ENCODE peak calls at places on chromosomes 2 and 18, in ten cellular contexts. N, R, P, D, I, Y, E, Q, H and Z are unnamed samples.

GRCh38 chr2:39379643-39380524 is 57.2 kb downstream of the MAP4K3 start:
- DNase-seq in Y (no peak), E (no peak), D (peak), H (no peak), N (no peak), P (peak), Q (no peak), I (no peak), R (peak), Z (no peak)

GRCh38 chr2:893311-893710 is 57.3 kb upstream of the SNTG2 start:
- DNase-seq in E (no peak), Q (no peak), H (no peak), P (no peak), Y (peak), R (no peak), I (no peak), N (no peak), D (no peak), Z (no peak)

GRCh38 chr2:163778045-163778753 is 42.4 kb upstream of the FIGN start:
- DNase-seq in R (peak), Q (no peak), D (no peak), P (no peak), Y (peak), H (no peak), E (no peak), I (no peak), N (no peak), Z (no peak)

GRCh38 chr2:57937456-57937855 is 109.2 kb upstream of the VRK2 start:
- DNase-seq in R (no peak), I (no peak), N (no peak), E (no peak), Y (no peak), P (no peak), Q (no peak), H (no peak), D (no peak), Z (no peak)

GRCh38 chr18:62486290-62486964 is 36.4 kb upstream of the ZCCHC2 start:
- DNase-seq in E (no peak), I (no peak), D (no peak), R (no peak), N (no peak), P (no peak), H (no peak), Y (peak), Q (no peak), Z (no peak)

GRCh38 chr2:1772868-1773267 is 28.6 kb upstream of the PXDN start:
- DNase-seq in Y (no peak), E (no peak), Q (no peak), D (no peak), N (no peak), I (no peak), H (no peak), P (no peak), R (no peak), Z (no peak)

GRCh38 chr18:60722742-60723141 is 350.2 kb upstream of the MC4R start:
- DNase-seq in Y (no peak), H (no peak), D (no peak), R (no peak), P (no peak), N (no peak), I (no peak), Q (no peak), E (no peak), Z (no peak)

GRCh38 chr18:50297621-50298442 is 10.3 kb upstream of the CXXC1 start:
- DNase-seq in D (peak), P (peak), R (peak), E (no peak), I (peak), N (peak), Q (peak), Y (no peak), H (peak), Z (peak)

GRCh38 chr2:28767367-28767766 is 15.7 kb downstream of the PPP1CB start:
- DNase-seq in R (no peak), N (no peak), Q (no peak), I (no peak), E (no peak), H (no peak), D (no peak), Y (no peak), P (no peak), Z (no peak)

GRCh38 chr2:208407667-208408066 is 1.1 kb downstream of the PTH2R start:
- DNase-seq in H (no peak), Y (peak), I (no peak), Q (no peak), D (peak), N (no peak), P (peak), E (no peak), R (no peak), Z (no peak)

GRCh38 chr18:45677408-45677807 is 46.6 kb upstream of the SLC14A1 start:
- DNase-seq in H (no peak), I (no peak), Q (no peak), Y (no peak), P (no peak), R (no peak), E (no peak), N (no peak), D (no peak), Z (no peak)

GRCh38 chr18:51890762-51891161 is 449.2 kb upstream of the DCC start:
- DNase-seq in P (no peak), H (no peak), D (peak), Q (no peak), I (no peak), Y (no peak), R (no peak), N (no peak), E (no peak), Z (no peak)

GRCh38 chr2:85998071-85998991 is 107.4 kb downstream of the POLR1A start:
- DNase-seq in D (no peak), Q (no peak), I (no peak), H (no peak), P (no peak), R (peak), Y (no peak), N (no peak), E (no peak), Z (no peak)

GRCh38 chr2:228181098-228182019 is at the start of gene SPHKAP:
- DNase-seq in D (no peak), Q (no peak), H (no peak), E (no peak), N (no peak), R (no peak), P (no peak), Y (no peak), I (no peak), Z (no peak)

GRCh38 chr2:222912117-222912516 is 51.3 kb downstream of the ACSL3 start:
- DNase-seq in E (no peak), R (no peak), Y (no peak), P (no peak), N (no peak), H (no peak), D (no peak), Q (no peak), I (no peak), Z (no peak)

GRCh38 chr18:12463191-12463590 is 55.5 kb downstream of the PRELID3A start:
- DNase-seq in I (no peak), Q (no peak), D (no peak), R (no peak), H (no peak), N (no peak), Y (no peak), P (no peak), E (no peak), Z (no peak)

GRCh38 chr2:172253190-172254052 is 150.7 kb upstream of the DLX2 start:
- DNase-seq in I (peak), P (no peak), E (no peak), R (peak), Q (peak), Y (peak), N (no peak), D (no peak), H (peak), Z (peak)

GRCh38 chr2:240856151-240856980 is 12.3 kb upstream of the AGXT start:
- DNase-seq in E (no peak), Q (no peak), P (no peak), Y (no peak), N (no peak), H (no peak), I (no peak), D (no peak), R (no peak), Z (no peak)

GRCh38 chr18:48339692-48340091 is 69.5 kb downstream of the ZBTB7C start:
- DNase-seq in N (no peak), Y (no peak), I (no peak), D (no peak), R (no peak), E (no peak), P (no peak), Q (no peak), H (no peak), Z (no peak)

GRCh38 chr2:197219636-197220035 is 90.9 kb downstream of the ANKRD44 start:
- DNase-seq in E (no peak), R (no peak), P (no peak), N (no peak), Y (no peak), H (no peak), D (no peak), Q (no peak), I (no peak), Z (no peak)

GRCh38 chr2:217510790-217511291 is 492.0 kb downstream of the TNS1 start:
- DNase-seq in E (no peak), N (no peak), R (peak), H (no peak), D (peak), Q (peak), Y (peak), I (peak), P (peak), Z (peak)

GRCh38 chr2:85427300-85427699 is 8.8 kb downstream of the SH2D6 start:
- DNase-seq in Y (no peak), H (no peak), D (no peak), Q (no peak), P (no peak), E (no peak), N (no peak), R (no peak), I (no peak), Z (no peak)

GRCh38 chr2:120874401-120874821 is 138.7 kb downstream of the GLI2 start:
- DNase-seq in E (no peak), Q (no peak), R (no peak), H (no peak), P (no peak), Y (no peak), N (no peak), D (no peak), I (no peak), Z (no peak)

GRCh38 chr2:2748399-2749205 is 417.5 kb upstream of the MYT1L start:
- DNase-seq in D (no peak), R (no peak), P (no peak), E (no peak), I (no peak), H (no peak), Q (no peak), Y (no peak), N (no peak), Z (no peak)

GRCh38 chr2:18703555-18703954 is 114.2 kb upstream of the NT5C1B start:
- DNase-seq in Y (no peak), E (no peak), I (no peak), Q (no peak), R (no peak), N (no peak), H (no peak), D (no peak), P (no peak), Z (no peak)

GRCh38 chr2:61268249-61268648 is 106.3 kb downstream of the C2orf74 start:
- DNase-seq in E (no peak), Y (no peak), N (no peak), I (no peak), Q (no peak), H (no peak), P (no peak), R (no peak), D (no peak), Z (no peak)

GRCh38 chr2:161484061-161484460 is 68.0 kb downstream of the TBR1 start:
- DNase-seq in Y (no peak), P (no peak), N (no peak), D (no peak), R (no peak), H (no peak), I (no peak), E (no peak), Q (no peak), Z (no peak)

GRCh38 chr18:21383031-21383430 is 141.0 kb downstream of the GREB1L start:
- DNase-seq in Q (no peak), H (no peak), R (no peak), Y (no peak), N (no peak), I (no peak), E (no peak), D (no peak), P (no peak), Z (no peak)